ENCODE peak calls at places on chromosomes 5 and 9, in ten cellular contexts. O is RWPE2; D is colonic mucosa; W is testis; P is lung; E is CD8-positive, alpha-beta memory T cell; M is OCI-LY7; V is mesenchymal stem cell; R is BE2C; N is psoas muscle. Z is an unnamed sample. For H3K4me1, the result is how much of the 10 kb centered on the place peaks cover.

GRCh38 chr5:53434566-53434965 is 45.9 kb upstream of the FST start:
- DNase-seq in O (no peak), P (no peak), R (no peak), D (no peak), M (no peak), V (no peak), W (no peak), N (no peak), E (no peak), Z (no peak)

GRCh38 chr5:9445989-9446388 is 99.9 kb downstream of the SEMA5A start:
- DNase-seq in W (no peak), P (no peak), D (no peak), R (no peak), E (no peak), N (no peak), V (peak), M (no peak), O (no peak), Z (no peak)

GRCh38 chr5:1034421-1034905 is 25.9 kb downstream of the NKD2 start:
- DNase-seq in R (peak), W (no peak), M (no peak), O (no peak), D (no peak), N (no peak), V (no peak), P (no peak), E (no peak), Z (no peak)

GRCh38 chr9:114000671-114001409 is 77.3 kb downstream of the AMBP start:
- DNase-seq in E (no peak), W (peak), M (no peak), O (peak), V (no peak), N (no peak), R (no peak), P (peak), D (peak), Z (no peak)

GRCh38 chr5:113205323-113205722 is 228.7 kb downstream of the DCP2 start:
- DNase-seq in P (no peak), M (no peak), E (no peak), R (no peak), W (no peak), D (no peak), N (no peak), V (no peak), O (no peak), Z (no peak)

GRCh38 chr5:112738180-112738560 is 485 bp downstream of the APC start:
- DNase-seq in M (peak), W (no peak), V (peak), E (no peak), R (peak), O (no peak), N (no peak), P (no peak), D (no peak), Z (no peak)

GRCh38 chr9:137454506-137455360 is 4.4 kb downstream of the NSMF start:
- DNase-seq in E (no peak), R (peak), D (peak), W (peak), P (no peak), O (peak), M (no peak), V (peak), N (peak), Z (peak)

GRCh38 chr5:67319935-67320725 is 123.5 kb upstream of the CD180 start:
- DNase-seq in D (no peak), E (no peak), R (no peak), N (no peak), O (no peak), P (no peak), W (no peak), V (peak), M (no peak), Z (no peak)

GRCh38 chr5:154849261-154849660 is 1.1 kb downstream of the FAXDC2 start:
- DNase-seq in R (no peak), D (no peak), E (no peak), P (no peak), W (no peak), O (no peak), V (no peak), M (no peak), N (no peak), Z (no peak)

GRCh38 chr5:19977069-19977468 is 10.9 kb downstream of the CDH18 start:
- DNase-seq in E (no peak), P (no peak), R (peak), O (no peak), W (no peak), N (no peak), D (no peak), V (no peak), M (no peak), Z (no peak)

GRCh38 chr9:123637940-123638634 is 282.1 kb downstream of the CRB2 start:
- DNase-seq in V (peak), R (no peak), P (no peak), O (no peak), W (peak), D (no peak), E (peak), N (no peak), M (no peak), Z (no peak)

GRCh38 chr9:35649431-35650340 is 1.0 kb downstream of the SIT1 start:
- DNase-seq in E (peak), M (peak), R (no peak), D (no peak), P (no peak), N (no peak), W (no peak), O (no peak), V (no peak), Z (peak)

GRCh38 chr5:32302822-32303754 is 9.7 kb downstream of the MTMR12 start:
- DNase-seq in O (no peak), E (no peak), V (no peak), M (no peak), P (no peak), W (no peak), R (no peak), D (no peak), N (no peak), Z (no peak)

GRCh38 chr5:15009420-15009819 is 137.8 kb upstream of the ANKH start:
- DNase-seq in V (peak), D (peak), P (no peak), R (peak), W (no peak), O (no peak), M (no peak), N (no peak), E (no peak), Z (no peak)

GRCh38 chr5:172904312-172904642 is 54.9 kb upstream of the RPL26L1 start:
- DNase-seq in D (no peak), V (no peak), E (no peak), W (no peak), O (no peak), M (no peak), N (no peak), R (no peak), P (no peak), Z (no peak)
- H3K4me1 ChIP-seq in D (under half), V (half or more), E (under half), W (half or more), O (half or more), M (under half), N (half or more), R (under half), P (under half), Z (under half)

GRCh38 chr9:70403166-70403565 is 11.3 kb downstream of the KLF9 start:
- DNase-seq in N (no peak), E (no peak), R (no peak), M (no peak), O (no peak), V (peak), P (no peak), D (no peak), W (no peak), Z (no peak)
- H3K4me1 ChIP-seq in N (half or more), E (half or more), R (under half), M (under half), O (under half), V (under half), P (half or more), D (under half), W (half or more), Z (under half)

DNA sequence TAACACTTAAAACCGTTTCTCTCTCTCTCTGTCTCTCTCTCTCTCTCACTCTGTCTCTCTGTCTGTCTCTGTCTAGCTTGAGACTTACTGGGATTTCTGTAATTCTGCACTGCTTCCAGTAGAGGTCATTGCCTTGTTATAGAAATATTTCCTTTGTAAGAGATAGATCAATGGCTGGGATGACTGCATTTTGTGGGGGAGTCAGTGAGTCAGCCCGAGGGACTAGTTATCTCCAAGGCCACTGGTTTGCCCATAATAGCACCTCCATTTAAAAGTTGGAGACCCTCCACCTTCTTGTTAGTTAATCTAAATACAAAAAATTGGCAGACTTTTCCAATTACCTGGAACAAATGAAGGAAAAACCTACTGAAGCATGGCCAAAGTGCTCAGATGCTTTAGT is 547.2 kb downstream of the LRRC70 start:
- DNase-seq in O (no peak), P (no peak), M (peak), W (no peak), N (no peak), D (no peak), E (no peak), V (peak), R (no peak), Z (no peak)
- H3K4me1 ChIP-seq in O (under half), P (under half), M (under half), W (under half), N (under half), D (under half), E (under half), V (under half), R (under half), Z (under half)

DNA sequence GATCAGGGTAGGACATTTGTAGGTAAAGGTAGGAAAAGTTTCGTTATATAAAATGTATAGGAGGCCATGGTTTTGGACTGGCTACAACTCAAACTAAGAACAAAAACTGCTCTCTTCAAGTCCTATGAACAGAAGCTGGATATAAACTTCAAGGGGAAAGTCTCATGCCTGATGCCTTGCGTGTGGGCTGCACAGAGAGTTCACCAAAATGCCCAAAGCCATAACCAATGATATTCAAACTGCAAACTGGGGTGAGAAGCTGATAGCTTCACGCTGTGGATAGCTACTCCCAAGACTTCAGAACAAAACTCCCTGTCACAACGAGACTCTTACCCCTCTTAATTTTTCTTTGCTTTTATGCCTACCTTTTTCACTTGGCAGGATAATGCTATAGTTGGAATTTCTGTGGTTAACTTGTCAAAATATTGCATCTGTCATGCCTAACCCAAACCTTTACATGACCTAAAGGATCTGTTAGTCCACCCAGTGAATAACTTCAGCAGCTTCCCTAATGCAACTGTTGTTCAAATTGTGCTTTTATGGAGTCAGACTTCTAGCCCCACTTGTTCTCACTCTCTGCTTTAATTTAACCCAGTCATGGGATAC is 71.8 kb downstream of the SFXN1 start:
- DNase-seq in M (no peak), O (no peak), V (no peak), P (no peak), N (no peak), W (no peak), R (no peak), E (no peak), D (no peak), Z (no peak)
- H3K4me1 ChIP-seq in M (under half), O (under half), V (under half), P (under half), N (under half), W (under half), R (under half), E (under half), D (under half), Z (under half)

GRCh38 chr5:142826093-142826492 is 55.9 kb downstream of the ARHGAP26 start:
- DNase-seq in E (no peak), P (no peak), O (no peak), R (no peak), M (no peak), W (no peak), V (no peak), N (no peak), D (no peak), Z (no peak)
- H3K4me1 ChIP-seq in E (under half), P (under half), O (half or more), R (under half), M (under half), W (under half), V (under half), N (under half), D (under half), Z (under half)

GRCh38 chr9:69173891-69174644 is at the start of gene TJP2:
- DNase-seq in M (peak), D (peak), O (peak), E (no peak), P (peak), V (peak), N (peak), R (peak), W (peak), Z (peak)

GRCh38 chr9:69172895-69173294 is 1.2 kb upstream of the TJP2 start:
- DNase-seq in R (no peak), D (no peak), N (no peak), O (no peak), E (no peak), M (no peak), V (no peak), W (no peak), P (no peak), Z (no peak)

GRCh38 chr9:69171517-69171916 is 2.6 kb upstream of the TJP2 start:
- DNase-seq in P (no peak), W (no peak), E (no peak), M (no peak), D (no peak), V (no peak), N (no peak), R (no peak), O (no peak), Z (no peak)

GRCh38 chr9:69174645-69175487 is 789 bp downstream of the TJP2 start:
- DNase-seq in V (peak), P (no peak), O (peak), D (peak), E (no peak), W (peak), R (peak), N (peak), M (peak), Z (no peak)

GRCh38 chr9:69173497-69173890 is 583 bp upstream of the TJP2 start:
- DNase-seq in V (no peak), O (no peak), P (no peak), D (no peak), E (no peak), M (no peak), W (no peak), N (no peak), R (no peak), Z (no peak)
- H3K4me1 ChIP-seq in V (under half), O (half or more), P (under half), D (under half), E (under half), M (under half), W (under half), N (under half), R (under half), Z (under half)

Z was measured in right cardiac atrium.